ENCODE peak calls at places on chromosomes 5 and 9, in four cellular contexts. B is dorsolateral prefrontal cortex, R is stomach, V is DND-41. C is an unnamed sample.

GRCh38 chr5:54868511-54869483 is 116.6 kb downstream of the ESM1 start:
- DNase-seq in B (no peak), V (no peak), R (no peak), C (no peak)

GRCh38 chr5:85108471-85108870 is 723.8 kb upstream of the EDIL3 start:
- DNase-seq in V (no peak), R (no peak), B (no peak), C (no peak)

GRCh38 chr9:89405832-89406231 is 87.5 kb downstream of the SECISBP2 start:
- DNase-seq in B (no peak), R (no peak), V (no peak), C (no peak)

GRCh38 chr5:55969956-55970355 is 24.8 kb downstream of the IL6ST start:
- DNase-seq in R (no peak), B (no peak), V (no peak), C (no peak)

GRCh38 chr5:157108961-157109360 is at the start of gene HAVCR2:
- DNase-seq in B (no peak), V (peak; percentile 12), R (peak; percentile 39), C (no peak)

GRCh38 chr9:91026266-91026665 is 224.6 kb downstream of the SYK start:
- DNase-seq in B (no peak), V (no peak), R (no peak), C (no peak)

GRCh38 chr5:39274388-39275085 is 55.2 kb upstream of the FYB1 start:
- DNase-seq in V (peak; percentile 38), R (no peak), B (no peak), C (no peak)

GRCh38 chr5:135537271-135537670 is 1.5 kb upstream of the NEUROG1 start:
- DNase-seq in B (no peak), V (no peak), R (no peak), C (no peak)

GRCh38 chr9:15430920-15431844 is 8.5 kb downstream of the SNAPC3 start:
- DNase-seq in R (no peak), B (no peak), V (no peak), C (no peak)

GRCh38 chr5:32225445-32225844 is 51.3 kb upstream of the GOLPH3 start:
- DNase-seq in R (no peak), V (no peak), B (no peak), C (peak; percentile 36)

GRCh38 chr9:108278341-108278740 is 577.4 kb downstream of the ACTL7B start:
- DNase-seq in B (no peak), V (no peak), R (no peak), C (no peak)

GRCh38 chr5:59391576-59391975 is 501.9 kb downstream of the PDE4D start:
- DNase-seq in B (no peak), R (no peak), V (no peak), C (no peak)

GRCh38 chr5:58314356-58315045 is 145.4 kb downstream of the PLK2 start:
- DNase-seq in R (no peak), B (no peak), V (no peak), C (no peak)

GRCh38 chr9:33452828-33453271 is 5.5 kb upstream of the AQP3 start:
- DNase-seq in B (no peak), V (peak; percentile 63), R (peak; percentile 68), C (peak; percentile 42)

GRCh38 chr5:62143268-62144229 is 162.5 kb upstream of the KIF2A start:
- DNase-seq in B (no peak), V (no peak), R (no peak), C (no peak)

GRCh38 chr9:86718373-86718772 is 228.9 kb downstream of the GAS1 start:
- DNase-seq in V (no peak), B (no peak), R (no peak), C (no peak)

GRCh38 chr9:135340143-135340655 is 139.4 kb upstream of the PPP1R26 start:
- DNase-seq in V (no peak), B (peak; percentile 35), R (no peak), C (no peak)

GRCh38 chr5:169970911-169971436 is 9.3 kb downstream of the INSYN2B start:
- DNase-seq in R (no peak), V (no peak), B (no peak), C (peak; percentile 17)

GRCh38 chr5:131417240-131417869 is 153.5 kb downstream of the CDC42SE2 start:
- DNase-seq in R (peak; percentile 84), B (peak; percentile 80), V (peak; percentile 79), C (no peak)

GRCh38 chr5:131426011-131426410 is 162.2 kb downstream of the CDC42SE2 start:
- DNase-seq in B (no peak), V (no peak), R (no peak), C (no peak)

GRCh38 chr5:131419877-131420276 is 156.0 kb downstream of the CDC42SE2 start:
- DNase-seq in B (no peak), V (no peak), R (no peak), C (no peak)

GRCh38 chr5:131418846-131419245 is 155.0 kb downstream of the CDC42SE2 start:
- DNase-seq in R (no peak), B (no peak), V (no peak), C (no peak)

GRCh38 chr5:131423056-131423455 is 159.2 kb downstream of the CDC42SE2 start:
- DNase-seq in V (no peak), R (no peak), B (no peak), C (no peak)
- TF ChIP-seq CTCF in V (peak; percentile 48), R (no peak), B (peak; percentile 35), C (peak; percentile 49)

GRCh38 chr9:121298689-121299112 is 30.7 kb downstream of the GSN start:
- DNase-seq in R (no peak), B (no peak), V (no peak), C (no peak)
- H3K4me3 ChIP-seq in R (no peak overlapping the region), B (peak overlapping the region; percentile 77), V (no peak overlapping the region), C (no peak overlapping the region)

GRCh38 chr9:68998812-68999211 is 15.1 kb downstream of the PRKACG start:
- DNase-seq in V (no peak), B (no peak), R (no peak), C (no peak)
- TF ChIP-seq CTCF in V (no peak), B (no peak), R (no peak), C (no peak)

DNA sequence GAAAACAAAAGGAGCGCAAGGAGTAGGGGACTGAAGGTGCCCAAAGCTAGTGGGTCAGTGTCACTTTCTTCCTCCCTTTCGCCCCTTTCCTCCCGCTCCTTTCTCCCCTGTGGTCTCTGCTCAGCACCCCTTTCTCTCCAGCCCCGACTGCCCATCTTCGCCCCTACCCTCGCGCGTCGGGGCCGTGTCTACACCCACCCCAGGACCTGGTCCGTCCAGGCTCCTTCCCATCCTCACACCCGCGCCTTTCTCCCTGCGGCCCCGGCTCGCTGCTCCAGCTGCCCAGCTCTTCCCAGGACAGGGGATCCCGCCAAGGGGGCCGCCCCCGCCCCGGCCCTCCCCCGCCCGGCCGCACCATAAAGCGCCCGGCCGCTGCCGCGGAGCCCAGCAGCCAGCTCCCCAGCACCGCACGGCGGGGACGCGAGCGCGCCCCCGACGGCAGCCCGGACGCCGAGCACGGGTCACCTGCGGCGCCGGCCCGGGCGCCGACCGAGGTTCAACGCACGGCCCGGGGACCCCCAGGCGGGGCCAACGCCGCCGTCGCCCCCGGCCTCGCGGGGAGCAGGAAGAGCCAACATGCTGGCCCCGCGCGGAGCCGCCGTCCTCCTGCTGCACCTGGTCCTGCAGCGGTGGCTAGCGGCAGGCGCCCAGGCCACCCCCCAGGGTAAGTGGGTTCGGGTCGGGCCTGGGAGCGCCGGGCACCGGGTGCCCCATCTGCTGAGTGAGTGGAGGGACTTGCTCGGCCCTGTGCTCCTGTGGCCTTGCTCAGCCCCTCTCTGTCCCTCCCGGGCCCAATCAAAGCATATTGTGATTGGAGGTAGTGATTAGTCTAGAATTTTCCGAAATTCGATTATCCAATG is at the start of gene THBS4:
- DNase-seq in B (no peak), R (no peak), V (no peak), C (no peak)
- H3K4me3 ChIP-seq in B (peak within 1 kb of the TSS; percentile 61), R (peak within 1 kb of the TSS; percentile 24), V (no peak within 1 kb of the TSS), C (no peak within 1 kb of the TSS)

DNA sequence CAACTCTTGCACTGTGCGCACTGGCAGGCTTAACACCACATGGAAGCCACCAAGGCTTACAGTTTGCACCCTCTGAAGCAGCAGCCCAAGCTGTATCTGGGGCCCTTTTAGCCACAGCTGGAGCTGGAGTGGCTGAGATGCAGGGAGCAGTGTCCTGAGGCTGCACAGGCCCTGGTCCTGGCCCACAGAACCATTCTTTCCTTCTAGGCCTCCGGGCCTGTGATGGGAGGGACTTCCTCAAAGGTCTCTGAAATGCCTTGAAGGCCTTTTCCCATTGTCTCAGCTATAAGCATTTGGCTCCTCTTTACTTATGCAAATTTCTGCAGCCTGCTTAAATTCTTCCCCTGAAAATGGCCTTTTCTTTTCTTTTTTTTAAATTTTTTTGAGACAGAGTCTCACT is 104.4 kb upstream of the CPLX2 start:
- DNase-seq in B (no peak), R (no peak), V (no peak), C (no peak)
- TF ChIP-seq CTCF in B (no peak), R (no peak), V (no peak), C (no peak)

GRCh38 chr5:1107167-1108007 is 4.5 kb downstream of the SLC12A7 start:
- DNase-seq in V (no peak), B (no peak), R (no peak), C (no peak)

GRCh38 chr5:1106385-1107166 is 5.3 kb downstream of the SLC12A7 start:
- DNase-seq in B (no peak), R (no peak), V (no peak), C (no peak)

GRCh38 chr5:1108865-1109174 is 3.0 kb downstream of the SLC12A7 start:
- DNase-seq in R (no peak), B (no peak), V (no peak), C (no peak)

GRCh38 chr5:1109542-1110259 is 2.2 kb downstream of the SLC12A7 start:
- DNase-seq in V (no peak), R (no peak), B (no peak), C (no peak)

GRCh38 chr5:1108008-1108864 is 3.6 kb downstream of the SLC12A7 start:
- DNase-seq in B (no peak), R (no peak), V (no peak), C (no peak)
- H3K4me3 ChIP-seq in B (peak overlapping the region; percentile 78), R (no peak overlapping the region), V (no peak overlapping the region), C (no peak overlapping the region)

GRCh38 chr9:125548141-125548540 is 158.9 kb downstream of the MAPKAP1 start:
- DNase-seq in B (no peak), V (no peak), R (no peak), C (no peak)

GRCh38 chr9:125547383-125547782 is 159.6 kb downstream of the MAPKAP1 start:
- DNase-seq in B (no peak), V (no peak), R (no peak), C (no peak)

GRCh38 chr9:125544988-125545651 is 161.9 kb downstream of the MAPKAP1 start:
- DNase-seq in B (no peak), V (no peak), R (peak; percentile 86), C (no peak)

GRCh38 chr9:125541840-125542243 is 165.2 kb downstream of the MAPKAP1 start:
- DNase-seq in B (no peak), V (no peak), R (no peak), C (no peak)

DNA sequence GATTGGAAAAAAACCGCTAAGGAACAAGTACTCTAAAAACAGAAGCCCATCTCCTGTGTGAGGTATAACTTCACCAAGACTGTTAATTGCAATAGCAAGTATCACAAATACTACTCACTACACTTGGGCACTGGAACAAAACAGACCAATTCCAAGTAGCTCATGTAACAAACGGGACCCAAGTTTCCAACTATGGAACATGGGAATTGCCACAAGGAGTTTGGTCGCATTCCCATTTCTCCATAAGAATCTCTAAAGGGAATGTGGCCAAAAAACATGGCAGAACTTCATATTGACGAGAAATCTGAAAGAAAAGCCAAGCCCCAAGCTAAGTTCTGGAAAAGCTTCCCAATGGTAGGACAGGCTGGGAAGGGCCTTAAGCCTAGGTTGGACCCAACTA is 162.5 kb downstream of the MAPKAP1 start:
- DNase-seq in V (no peak), R (no peak), B (no peak), C (no peak)
- TF ChIP-seq CTCF in V (no peak), R (no peak), B (no peak), C (no peak)